ENCODE peak calls at places on chromosomes 7 and 10, in ten cellular contexts. E, N, V, G, Z, O, M, J, R and B are unnamed samples.

GRCh38 chr10:112585960-112586359 is 138.9 kb downstream of the VTI1A start:
- DNase-seq in V (no peak), N (no peak), M (no peak), E (no peak), J (no peak), R (no peak), O (no peak), G (no peak), Z (no peak), B (no peak)

GRCh38 chr10:124294811-124295770 is 123.6 kb downstream of the OAT start:
- DNase-seq in O (peak), G (no peak), R (no peak), Z (no peak), M (peak), J (peak), E (no peak), V (no peak), N (no peak), B (no peak)

GRCh38 chr10:129522041-129522585 is 55.1 kb downstream of the MGMT start:
- DNase-seq in E (no peak), M (no peak), O (no peak), V (peak), Z (no peak), G (no peak), J (no peak), N (no peak), R (no peak), B (no peak)

GRCh38 chr10:101779544-101780186 is 3.6 kb downstream of the NPM3 start:
- DNase-seq in R (peak), M (peak), E (peak), V (peak), Z (peak), O (peak), G (peak), J (peak), N (peak), B (peak)

GRCh38 chr10:23192741-23193434 is 776 bp downstream of the PTF1A start:
- DNase-seq in O (no peak), E (no peak), Z (no peak), J (no peak), R (no peak), G (no peak), N (no peak), M (no peak), V (no peak), B (no peak)

GRCh38 chr10:29377333-29377961 is 88.6 kb downstream of the LYZL1 start:
- DNase-seq in R (peak), M (no peak), O (no peak), Z (no peak), V (no peak), N (no peak), E (no peak), J (no peak), G (no peak), B (no peak)

GRCh38 chr7:26813426-26813825 is 51.0 kb downstream of the SKAP2 start:
- DNase-seq in O (no peak), J (peak), Z (no peak), R (no peak), M (no peak), G (no peak), N (no peak), E (no peak), V (no peak), B (no peak)

GRCh38 chr10:18179901-18180300 is 39.7 kb downstream of the CACNB2 start:
- DNase-seq in M (no peak), E (no peak), V (peak), R (no peak), N (no peak), J (peak), G (peak), Z (peak), O (no peak), B (no peak)

GRCh38 chr10:28410420-28411135 is 107.7 kb upstream of the MPP7 start:
- DNase-seq in R (no peak), J (no peak), V (no peak), M (no peak), O (no peak), Z (no peak), N (no peak), G (no peak), E (no peak), B (no peak)

GRCh38 chr10:69484736-69485135 is 33.5 kb downstream of the TSPAN15 start:
- DNase-seq in V (no peak), J (no peak), R (no peak), Z (no peak), E (no peak), O (no peak), M (no peak), G (no peak), N (no peak), B (no peak)

GRCh38 chr7:114084381-114085312 is 165.8 kb upstream of the PPP1R3A start:
- DNase-seq in O (peak), J (peak), Z (peak), R (peak), N (peak), V (peak), G (peak), M (peak), E (peak), B (no peak)

GRCh38 chr7:142196066-142196840 is 61.6 kb downstream of the PRSS58 start:
- DNase-seq in J (no peak), O (no peak), N (no peak), Z (no peak), R (no peak), G (no peak), E (no peak), V (no peak), M (no peak), B (no peak)
- H3K27ac ChIP-seq in J (no peak), O (no peak), N (no peak), Z (no peak), R (no peak), G (no peak), E (no peak), V (no peak), M (no peak), B (no peak)

GRCh38 chr7:74083117-74083876 is at the start of gene LIMK1:
- DNase-seq in M (peak), E (peak), N (peak), V (peak), O (peak), R (peak), J (peak), Z (peak), G (peak), B (no peak)
- TF ChIP-seq POLR2A in M (no peak), E (no peak), N (no peak), V (no peak), O (no peak), R (no peak), J (peak), Z (no peak), G (no peak), B (no peak)

GRCh38 chr7:158582089-158582456 is 5.5 kb downstream of the PTPRN2 start:
- DNase-seq in Z (no peak), G (no peak), V (no peak), O (no peak), J (no peak), R (no peak), E (no peak), N (peak), M (no peak), B (no peak)
- H3K27ac ChIP-seq in Z (no peak), G (no peak), V (no peak), O (no peak), J (peak), R (no peak), E (no peak), N (peak), M (no peak), B (no peak)

DNA sequence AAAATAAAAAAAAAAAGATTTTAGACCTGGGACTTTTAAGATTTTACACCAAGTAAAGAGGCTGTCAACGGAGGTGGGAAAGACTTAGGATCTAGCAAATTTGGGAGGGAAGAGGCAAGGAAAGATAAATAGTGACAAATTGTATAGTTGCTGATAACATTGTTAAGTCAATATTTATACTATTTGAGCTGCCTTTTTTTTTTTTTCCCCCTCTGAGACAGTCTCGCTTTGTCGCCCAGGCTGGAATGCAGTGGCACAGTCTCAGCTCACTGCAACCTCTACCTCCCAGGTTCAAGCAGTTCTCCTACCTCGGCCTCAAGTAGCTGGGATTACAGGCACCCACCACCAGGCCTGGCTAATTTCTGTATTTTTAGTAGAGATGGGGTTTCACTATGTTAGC is 94.6 kb downstream of the MMRN2 start:
- DNase-seq in E (no peak), J (no peak), Z (no peak), V (no peak), O (no peak), M (no peak), N (peak), R (no peak), G (no peak), B (no peak)
- TF ChIP-seq POLR2A in E (no peak), J (no peak), Z (no peak), V (no peak), O (no peak), M (no peak), N (no peak), R (no peak), G (no peak), B (no peak)

GRCh38 chr7:92044940-92045339 is 89.3 kb downstream of the CYP51A1 start:
- DNase-seq in G (no peak), O (no peak), J (no peak), V (no peak), Z (no peak), R (no peak), E (no peak), N (no peak), M (no peak), B (no peak)
- H3K27ac ChIP-seq in G (no peak), O (no peak), J (no peak), V (no peak), Z (peak), R (no peak), E (peak), N (no peak), M (no peak), B (no peak)

DNA sequence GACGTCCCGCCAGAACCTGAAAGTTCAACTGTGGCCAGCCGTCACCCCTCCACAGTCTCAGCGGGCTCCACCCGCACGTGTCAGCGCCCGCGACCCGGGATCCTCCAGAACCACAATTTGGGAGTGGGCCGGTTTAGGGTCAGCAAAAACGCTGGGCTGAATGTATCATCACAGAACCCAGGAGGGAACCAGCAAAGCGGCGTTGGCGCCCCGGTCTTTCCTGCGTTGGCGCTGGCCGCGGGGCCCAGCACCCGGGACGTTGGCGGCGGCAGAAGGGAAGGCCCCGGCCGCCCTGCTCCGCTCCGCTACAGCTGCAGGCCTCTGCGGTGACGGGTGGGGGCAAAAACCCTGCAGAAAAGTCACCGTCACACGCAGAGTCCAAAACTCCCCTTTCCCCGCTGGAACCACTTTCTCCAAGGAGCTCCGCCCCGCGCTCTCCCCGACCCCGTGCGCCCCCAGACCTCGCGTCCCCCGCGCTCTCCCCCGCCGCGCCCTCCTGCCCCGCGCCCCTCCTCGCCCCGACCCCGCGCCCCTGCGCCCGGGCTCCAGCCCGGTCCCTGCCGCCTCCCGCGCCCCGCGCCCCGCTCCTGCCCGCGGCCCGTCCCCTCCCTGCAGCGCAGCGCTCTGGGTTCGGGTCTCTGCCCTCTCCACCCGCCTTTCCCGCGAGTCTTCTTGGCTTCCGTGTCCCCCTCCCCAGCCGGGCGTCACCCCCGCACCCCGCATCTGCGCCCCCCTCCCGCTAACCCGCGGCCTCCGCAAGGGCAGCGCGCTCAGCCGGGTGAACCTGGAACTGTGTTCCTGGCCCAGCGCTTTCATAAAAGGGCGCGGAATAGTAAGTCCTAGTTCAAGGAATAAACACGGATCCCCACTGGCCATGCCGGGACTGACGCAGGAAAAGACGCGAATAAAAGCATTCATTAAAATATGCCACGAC is 24.0 kb upstream of the RNF32 start:
- DNase-seq in Z (no peak), O (no peak), R (no peak), M (no peak), G (no peak), V (no peak), N (no peak), E (no peak), J (no peak), B (no peak)
- TF ChIP-seq POLR2A in Z (no peak), O (no peak), R (no peak), M (no peak), G (no peak), V (no peak), N (no peak), E (no peak), J (no peak), B (no peak)

DNA sequence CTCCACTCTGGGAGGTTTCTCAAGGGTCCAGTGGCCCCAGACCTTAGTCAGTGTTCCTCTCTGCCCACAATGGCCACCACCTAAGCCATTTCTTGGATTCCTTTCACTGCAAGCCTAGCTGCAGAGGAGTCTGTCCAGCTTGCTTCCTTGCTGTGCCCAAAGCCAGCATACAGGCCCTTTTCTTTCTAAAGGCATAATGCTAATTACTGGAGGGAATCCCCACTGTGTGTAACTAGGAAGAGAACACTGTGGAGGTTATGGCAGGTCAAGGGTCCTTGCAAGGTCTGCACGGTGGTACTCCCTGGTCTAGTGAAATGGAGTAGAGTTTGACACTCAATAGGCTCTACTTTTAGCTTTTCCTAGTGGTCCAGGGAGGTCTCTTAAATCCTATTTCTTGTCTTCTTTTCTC is 70.4 kb upstream of the CC2D2B start:
- DNase-seq in O (no peak), E (no peak), R (no peak), J (no peak), V (no peak), Z (no peak), N (no peak), M (no peak), G (no peak), B (no peak)
- H3K27ac ChIP-seq in O (no peak), E (no peak), R (no peak), J (peak), V (no peak), Z (no peak), N (peak), M (peak), G (peak), B (peak)

GRCh38 chr10:78042058-78042751 is 8.5 kb downstream of the RPS24 start:
- DNase-seq in R (no peak), J (no peak), O (no peak), M (no peak), E (no peak), G (no peak), Z (no peak), V (no peak), N (no peak), B (no peak)
- TF ChIP-seq POLR2A in R (no peak), J (no peak), O (no peak), M (no peak), E (no peak), G (no peak), Z (no peak), V (no peak), N (no peak), B (no peak)

GRCh38 chr7:74235525-74236269 is 18.5 kb downstream of the RFC2 start:
- DNase-seq in M (no peak), J (no peak), R (no peak), Z (no peak), G (no peak), E (no peak), O (no peak), N (no peak), V (no peak), B (no peak)

GRCh38 chr7:74233655-74234280 is 20.4 kb downstream of the RFC2 start:
- DNase-seq in M (no peak), V (no peak), O (no peak), R (no peak), N (no peak), J (no peak), E (no peak), G (no peak), Z (no peak), B (no peak)

GRCh38 chr7:74234549-74234948 is 19.6 kb downstream of the RFC2 start:
- DNase-seq in G (no peak), V (no peak), J (no peak), E (no peak), M (no peak), Z (no peak), R (no peak), O (no peak), N (no peak), B (no peak)

GRCh38 chr7:74240482-74240881 is 13.7 kb downstream of the RFC2 start:
- DNase-seq in O (no peak), N (no peak), Z (no peak), V (no peak), J (no peak), E (no peak), G (no peak), R (no peak), M (no peak), B (no peak)

DNA sequence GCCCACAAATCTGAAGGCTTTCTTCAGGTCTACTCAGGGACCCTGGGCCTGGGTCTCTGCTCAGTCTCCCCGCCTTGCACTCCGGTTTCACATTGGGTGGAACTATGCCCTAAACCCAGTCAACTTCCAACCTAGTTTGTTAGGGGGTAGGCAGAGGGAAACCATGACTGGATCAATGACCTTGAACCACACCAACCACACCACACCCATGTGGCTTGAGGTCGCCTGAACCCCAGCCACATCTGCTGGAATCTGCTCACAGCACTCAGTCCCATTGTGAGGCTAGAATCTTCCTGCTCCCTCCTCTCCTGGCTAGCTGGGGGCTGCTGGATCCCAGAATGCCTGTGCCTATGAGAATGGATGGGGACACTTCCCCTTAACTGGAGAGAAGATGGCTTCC is 17.9 kb downstream of the RFC2 start:
- DNase-seq in V (no peak), Z (no peak), O (no peak), E (no peak), G (no peak), J (no peak), R (no peak), N (no peak), M (no peak), B (no peak)
- H3K27ac ChIP-seq in V (no peak), Z (no peak), O (no peak), E (no peak), G (no peak), J (no peak), R (no peak), N (no peak), M (no peak), B (peak)

GRCh38 chr7:92557808-92558362 is 29.3 kb downstream of the RBM48 start:
- DNase-seq in Z (no peak), M (no peak), G (no peak), J (no peak), N (no peak), R (no peak), E (no peak), V (peak), O (no peak), B (no peak)
- TF ChIP-seq POLR2A in Z (no peak), M (no peak), G (no peak), J (no peak), N (no peak), R (no peak), E (no peak), V (no peak), O (no peak), B (no peak)